ENCODE peak calls at places on chromosomes 7 and 10, in six cellular contexts. Y, G, I, E, F and B are unnamed samples.
A peak's percentile ranks its signal among the peaks of the same experiment; 100 is the strongest.

GRCh38 chr10:69269761-69270160 is 8.5 kb upstream of the HK1 start:
- DNase-seq in Y (no peak), G (no peak), I (no peak), E (no peak), F (peak; percentile 51), B (no peak)

GRCh38 chr7:7271094-7271874 is 88.9 kb downstream of the C1GALT1 start:
- DNase-seq in E (no peak), I (no peak), Y (no peak), G (no peak), F (no peak), B (no peak)

GRCh38 chr10:87053577-87054181 is 33.6 kb downstream of the FAM25A start:
- DNase-seq in G (no peak), I (no peak), Y (no peak), F (no peak), E (no peak), B (no peak)

GRCh38 chr7:65809259-65809981 is 63.5 kb upstream of the VKORC1L1 start:
- DNase-seq in E (no peak), Y (no peak), G (no peak), I (no peak), F (no peak), B (no peak)

GRCh38 chr10:15455456-15455855 is 84.4 kb upstream of the FAM171A1 start:
- DNase-seq in G (no peak), I (no peak), F (no peak), Y (no peak), E (no peak), B (no peak)

GRCh38 chr7:147569514-147569913 is 1021.1 kb upstream of the C7orf33 start:
- DNase-seq in F (no peak), G (no peak), I (no peak), E (no peak), Y (no peak), B (no peak)

GRCh38 chr10:60336901-60337630 is 52.6 kb downstream of the ANK3 start:
- DNase-seq in I (no peak), Y (no peak), F (no peak), E (no peak), G (no peak), B (no peak)

GRCh38 chr7:74656421-74656910 is 1.1 kb upstream of the GTF2I start:
- DNase-seq in E (peak; percentile 51), Y (peak; percentile 53), G (peak; percentile 56), F (peak; percentile 25), I (peak; percentile 87), B (no peak)

GRCh38 chr10:97631098-97631497 is 2.2 kb downstream of the MORN4 start:
- DNase-seq in E (no peak), G (no peak), Y (no peak), I (no peak), F (no peak), B (no peak)

GRCh38 chr10:65843203-65843602 is 1082.6 kb upstream of the LRRTM3 start:
- DNase-seq in Y (no peak), F (no peak), I (no peak), E (no peak), G (no peak), B (no peak)

GRCh38 chr7:123680580-123680979 is 24.9 kb downstream of the LMOD2 start:
- DNase-seq in G (no peak), I (no peak), E (no peak), Y (no peak), F (no peak), B (no peak)

GRCh38 chr10:93916257-93917063 is 22.7 kb downstream of the SLC35G1 start:
- DNase-seq in Y (no peak), F (peak; percentile 62), E (no peak), I (no peak), G (peak; percentile 53), B (no peak)

GRCh38 chr10:20302033-20302432 is 485.8 kb downstream of the PLXDC2 start:
- DNase-seq in G (no peak), F (no peak), I (no peak), E (no peak), Y (no peak), B (no peak)

GRCh38 chr7:148151778-148152177 is 438.8 kb upstream of the C7orf33 start:
- DNase-seq in Y (no peak), E (no peak), G (no peak), F (no peak), I (no peak), B (no peak)

GRCh38 chr7:74627699-74628411 is 29.7 kb upstream of the GTF2I start:
- DNase-seq in F (peak; percentile 34), Y (no peak), E (peak; percentile 66), G (peak; percentile 70), I (no peak), B (peak; percentile 69)

GRCh38 chr7:149450821-149451220 is 10.0 kb downstream of the ZNF777 start:
- DNase-seq in Y (no peak), F (no peak), I (peak; percentile 61), E (no peak), G (no peak), B (no peak)

GRCh38 chr7:87356448-87356847 is 11.0 kb downstream of the CROT start:
- DNase-seq in Y (no peak), F (no peak), E (no peak), G (no peak), I (no peak), B (no peak)

GRCh38 chr7:123460616-123461015 is 73.8 kb downstream of the IQUB start:
- DNase-seq in G (no peak), E (no peak), I (no peak), Y (no peak), F (peak; percentile 90), B (no peak)

GRCh38 chr7:106369816-106370215 is 85.0 kb upstream of the NAMPT start:
- DNase-seq in G (no peak), Y (no peak), E (no peak), I (no peak), F (peak; percentile 24), B (no peak)

DNA sequence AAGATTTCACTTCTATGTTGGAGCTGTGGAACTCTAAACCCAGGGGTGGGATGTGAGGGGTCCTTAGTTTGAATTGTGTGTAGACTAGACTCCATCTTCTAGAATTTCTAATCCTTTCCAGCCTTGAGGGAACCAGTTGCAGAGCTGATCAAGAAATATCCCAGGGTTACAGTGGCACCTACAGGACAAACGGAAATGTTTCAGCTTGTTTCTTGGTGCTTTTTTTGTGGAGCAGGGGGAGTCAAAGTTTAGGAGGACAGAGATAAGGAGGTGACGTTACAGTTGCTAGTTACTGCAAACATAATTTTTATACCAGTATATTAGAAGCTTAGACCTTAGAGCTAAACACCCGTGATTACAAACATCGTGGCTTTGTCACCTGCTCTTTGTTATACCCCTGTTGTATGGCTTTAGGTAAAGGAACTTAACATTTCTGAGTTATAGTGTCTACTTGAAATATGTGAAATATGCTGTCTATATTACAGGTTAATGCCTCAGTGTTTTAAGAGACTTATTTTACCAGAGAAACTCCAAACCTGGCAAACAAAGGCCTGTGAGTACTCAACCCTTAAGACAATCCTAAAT is 84.5 kb upstream of the DYNC1I1 start:
- DNase-seq in F (peak; percentile 58), E (no peak), G (peak; percentile 47), Y (peak; percentile 40), I (no peak), B (no peak)
- TF ChIP-seq CTCF in F (peak; percentile 34), E (no peak), G (peak; percentile 47), Y (peak; percentile 37), I (no peak), B (peak; percentile 26)

DNA sequence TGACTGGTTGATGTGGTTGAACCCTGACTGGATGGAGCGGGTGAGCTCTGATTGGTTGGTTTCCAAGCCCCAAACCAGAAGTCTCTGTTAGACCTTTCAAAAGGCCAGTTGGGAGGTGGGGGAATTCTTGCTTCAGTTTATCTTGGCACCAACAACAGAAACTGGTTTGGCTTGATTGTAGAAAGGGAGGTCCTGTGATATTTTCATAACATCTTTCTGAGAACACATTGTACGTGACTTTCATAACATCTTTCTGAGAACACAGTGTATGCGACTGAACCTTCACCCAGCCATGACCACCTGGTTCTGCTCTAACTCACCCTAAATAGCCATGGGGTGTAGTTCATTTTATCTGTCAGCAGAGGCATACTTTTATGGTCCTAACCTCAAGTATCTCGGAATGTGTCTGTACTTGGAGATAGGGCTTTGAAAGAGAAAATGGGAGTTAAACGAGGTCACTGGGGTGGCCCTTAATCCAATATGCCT is 88.3 kb downstream of the GALNT17 start:
- DNase-seq in I (no peak), Y (no peak), F (no peak), G (no peak), E (no peak), B (no peak)
- TF ChIP-seq CTCF in I (no peak), Y (no peak), F (no peak), G (no peak), E (no peak), B (no peak)

DNA sequence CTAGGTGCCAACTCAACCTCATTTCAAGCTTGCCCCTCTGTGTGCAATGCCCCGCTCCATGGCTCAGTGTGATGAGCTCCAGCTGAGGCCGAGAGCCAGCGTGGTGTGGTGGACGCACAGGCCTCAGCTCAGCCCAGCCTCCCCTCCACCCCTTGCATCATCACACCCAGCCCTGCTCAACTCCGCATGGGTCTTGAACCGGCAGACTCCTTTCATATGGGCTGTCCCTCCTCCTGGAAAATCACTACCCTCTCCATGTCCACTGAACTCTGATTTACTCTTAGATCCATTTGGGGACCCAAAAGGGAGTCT is 16.6 kb upstream of the SLC18A3 start:
- DNase-seq in I (no peak), G (no peak), F (no peak), Y (no peak), E (no peak), B (no peak)
- TF ChIP-seq CTCF in I (no peak), G (no peak), F (no peak), Y (no peak), E (no peak), B (no peak)

DNA sequence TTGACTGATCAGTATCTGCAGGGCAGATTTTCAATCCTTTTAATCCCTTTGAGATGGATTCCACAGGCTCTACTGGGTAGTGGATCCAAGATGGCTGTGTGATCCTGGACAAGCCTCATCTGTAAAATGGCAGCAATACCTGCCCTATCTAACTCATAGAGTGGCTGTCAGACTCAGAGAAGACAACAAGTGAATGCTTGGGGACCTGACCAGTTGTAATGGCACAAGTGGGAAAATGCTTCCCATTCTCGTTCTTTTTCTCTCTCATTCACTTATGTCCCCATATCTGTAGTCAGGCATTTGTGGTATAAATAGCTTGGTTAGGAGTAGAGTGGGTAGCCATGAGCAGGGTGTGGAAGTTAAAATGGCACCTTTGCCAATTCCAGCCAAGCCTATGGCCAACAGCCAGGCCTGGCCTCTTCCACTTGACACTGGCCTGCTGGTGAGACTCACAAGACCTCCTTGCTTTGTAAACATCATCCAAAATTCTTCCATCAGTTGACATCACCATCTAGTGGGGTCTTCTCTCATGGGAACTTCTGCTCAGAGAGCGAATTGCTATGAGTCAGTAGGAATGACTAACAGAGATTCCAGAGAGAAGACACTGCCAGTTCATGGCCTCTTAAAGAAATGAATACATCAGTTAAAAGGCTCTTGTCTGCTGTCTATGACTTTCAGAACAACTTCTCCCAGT is 150.1 kb downstream of the PLPP4 start:
- DNase-seq in Y (no peak), G (no peak), I (no peak), E (no peak), F (peak; percentile 69), B (no peak)
- TF ChIP-seq CTCF in Y (no peak), G (no peak), I (no peak), E (no peak), F (no peak), B (no peak)

DNA sequence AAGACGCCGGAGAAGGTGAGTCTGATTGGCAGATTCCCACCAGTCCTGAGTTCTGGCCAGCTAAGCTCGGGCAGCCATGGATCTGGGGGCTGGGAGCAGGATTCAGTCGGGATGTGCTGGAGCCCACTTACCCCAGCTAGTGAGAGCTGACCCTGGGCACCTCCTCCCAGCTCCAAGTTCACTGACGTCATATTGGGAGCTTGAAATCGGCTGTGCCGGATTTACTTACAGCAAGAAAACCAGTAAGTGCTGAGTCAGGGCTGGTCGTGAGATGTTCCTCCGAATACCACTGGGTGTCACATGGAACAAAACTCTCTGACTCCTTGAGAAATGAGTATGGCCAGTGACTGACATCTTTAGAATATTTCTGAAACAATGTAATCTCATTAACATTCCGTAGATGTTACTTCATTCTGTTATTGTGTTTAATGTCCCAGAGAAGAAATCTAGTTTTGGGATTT is 621.2 kb downstream of the SDK1 start:
- DNase-seq in Y (peak; percentile 7), I (no peak), F (peak; percentile 97), E (no peak), G (peak; percentile 37), B (peak; percentile 25)
- TF ChIP-seq CTCF in Y (no peak), I (no peak), F (peak; percentile 18), E (no peak), G (no peak), B (no peak)